ENCODE peak calls at places on chromosomes 5 and 9, in seven cellular contexts. W is SK-N-SH, O is prostate gland, L is mammary epithelial cell, G is cardiac muscle cell, S is lung, R is MM.1S. E is an unnamed sample. For H3K36me3, the result is how much of the 10 kb centered on the place peaks cover.

GRCh38 chr9:1676771-1677170 is 338.4 kb upstream of the SMARCA2 start:
- DNase-seq in W (no peak), O (no peak), L (no peak), G (no peak), S (no peak), R (no peak), E (no peak)

GRCh38 chr9:130306826-130307666 is 41.5 kb downstream of the HMCN2 start:
- DNase-seq in W (no peak), O (no peak), L (no peak), G (no peak), S (no peak), R (no peak), E (no peak)

GRCh38 chr9:38038307-38039089 is 30.5 kb downstream of the SHB start:
- DNase-seq in W (peak), O (no peak), L (no peak), G (peak), S (no peak), R (no peak), E (no peak)

GRCh38 chr5:179327026-179327735 is 18.1 kb downstream of the ADAMTS2 start:
- DNase-seq in W (no peak), O (no peak), L (no peak), G (no peak), S (no peak), R (no peak), E (no peak)

GRCh38 chr9:127781821-127782220 is 3.4 kb upstream of the SH2D3C start:
- DNase-seq in W (no peak), O (no peak), L (peak), G (no peak), S (no peak), R (no peak), E (no peak)

GRCh38 chr5:135985946-135986345 is 31.2 kb upstream of the LECT2 start:
- DNase-seq in W (no peak), O (no peak), L (no peak), G (no peak), S (no peak), R (no peak), E (no peak)

GRCh38 chr9:112810696-112811490 is 60.3 kb downstream of the SNX30 start:
- DNase-seq in W (no peak), O (no peak), L (no peak), G (no peak), S (no peak), R (no peak), E (no peak)

GRCh38 chr9:117414220-117414905 is 494 bp downstream of the ASTN2 start:
- DNase-seq in W (peak), O (peak), L (peak), G (peak), S (no peak), R (peak), E (no peak)

GRCh38 chr5:61933787-61934626 is 372.0 kb upstream of the KIF2A start:
- DNase-seq in W (peak), O (peak), L (peak), G (peak), S (peak), R (peak), E (peak)

GRCh38 chr5:134118212-134118611 is 3.7 kb downstream of the TCF7 start:
- DNase-seq in W (no peak), O (no peak), L (no peak), G (no peak), S (no peak), R (no peak), E (no peak)
- H3K36me3 ChIP-seq in W (under half), O (under half), L (under half), G (under half), S (under half), R (under half), E (under half)

GRCh38 chr5:157714480-157714879 is 16.7 kb upstream of the THG1L start:
- DNase-seq in W (no peak), O (no peak), L (no peak), G (no peak), S (no peak), R (no peak), E (no peak)
- H3K27ac ChIP-seq in W (peak), O (no peak), L (no peak), G (no peak), S (no peak), R (no peak), E (no peak)

GRCh38 chr9:118578467-118578866 is 790.8 kb downstream of the BRINP1 start:
- DNase-seq in W (no peak), O (no peak), L (peak), G (no peak), S (no peak), R (no peak), E (no peak)
- H3K36me3 ChIP-seq in W (under half), O (under half), L (under half), G (under half), S (under half), R (under half), E (under half)

DNA sequence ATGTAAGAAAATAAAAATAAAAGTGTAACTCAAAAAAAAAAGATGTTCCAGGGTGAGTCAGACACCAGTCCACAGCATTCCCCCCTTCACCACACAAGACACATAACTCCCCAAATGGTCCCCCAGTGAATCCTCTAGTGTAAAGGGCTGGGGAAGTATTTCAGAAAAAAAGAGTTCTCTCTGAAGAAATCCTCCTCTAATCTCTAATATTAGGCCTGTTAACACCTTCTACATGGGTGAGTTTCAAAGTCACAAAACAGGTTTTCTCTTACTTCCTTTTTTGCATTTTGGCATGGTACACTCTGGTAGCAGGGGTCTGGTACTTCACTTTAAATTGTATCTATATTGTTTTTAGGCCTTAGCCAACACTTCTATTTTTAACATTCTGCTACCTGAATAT is 28.2 kb downstream of the RNF145 start:
- DNase-seq in W (no peak), O (no peak), L (no peak), G (no peak), S (no peak), R (no peak), E (no peak)
- H3K27ac ChIP-seq in W (peak), O (no peak), L (peak), G (no peak), S (no peak), R (no peak), E (peak)

GRCh38 chr5:132008163-132008473 is 3.3 kb downstream of the ACSL6 start:
- DNase-seq in W (no peak), O (no peak), L (peak), G (no peak), S (no peak), R (no peak), E (no peak)

GRCh38 chr5:132005591-132005990 is 5.9 kb downstream of the ACSL6 start:
- DNase-seq in W (no peak), O (no peak), L (no peak), G (no peak), S (no peak), R (no peak), E (no peak)

GRCh38 chr5:132008961-132009680 is 2.3 kb downstream of the ACSL6 start:
- DNase-seq in W (no peak), O (no peak), L (peak), G (no peak), S (no peak), R (no peak), E (no peak)

GRCh38 chr5:132006331-132007120 is 4.9 kb downstream of the ACSL6 start:
- DNase-seq in W (no peak), O (no peak), L (no peak), G (no peak), S (no peak), R (no peak), E (no peak)

GRCh38 chr5:132007399-132008162 is 3.9 kb downstream of the ACSL6 start:
- DNase-seq in W (peak), O (peak), L (peak), G (peak), S (peak), R (peak), E (peak)
- H3K36me3 ChIP-seq in W (under half), O (under half), L (under half), G (under half), S (under half), R (under half), E (under half)

DNA sequence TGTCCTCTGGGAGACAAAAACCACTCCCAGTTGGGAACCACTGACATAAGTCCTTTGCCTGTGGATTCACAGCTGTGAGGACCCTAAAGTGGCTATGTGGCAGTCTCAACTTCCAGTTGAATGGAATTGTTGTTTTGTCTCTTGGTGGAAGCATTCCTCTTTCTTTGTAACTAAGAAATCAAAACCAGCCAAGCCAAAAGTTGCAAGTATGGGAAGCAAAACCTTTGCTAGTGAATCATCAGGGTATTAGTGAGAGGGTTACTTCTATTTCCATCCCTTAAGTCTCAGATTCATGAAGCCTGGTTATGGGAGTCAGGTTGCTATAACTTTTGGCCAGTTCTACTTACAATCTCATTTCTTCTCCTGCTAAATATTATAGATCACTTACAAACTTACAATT is 49.8 kb upstream of the RPS23 start:
- DNase-seq in W (no peak), O (no peak), L (no peak), G (no peak), S (no peak), R (no peak), E (no peak)
- H3K27ac ChIP-seq in W (peak), O (no peak), L (no peak), G (no peak), S (no peak), R (no peak), E (no peak)

GRCh38 chr5:81313278-81313677 is 11.9 kb downstream of the ZCCHC9 start:
- DNase-seq in W (no peak), O (no peak), L (no peak), G (no peak), S (no peak), R (no peak), E (no peak)

GRCh38 chr5:81315336-81315735 is 13.9 kb downstream of the ZCCHC9 start:
- DNase-seq in W (no peak), O (no peak), L (peak), G (no peak), S (no peak), R (no peak), E (peak)

GRCh38 chr5:81305783-81306182 is 4.4 kb downstream of the ZCCHC9 start:
- DNase-seq in W (no peak), O (no peak), L (no peak), G (no peak), S (no peak), R (no peak), E (no peak)

GRCh38 chr5:81313686-81314085 is 12.3 kb downstream of the ZCCHC9 start:
- DNase-seq in W (no peak), O (no peak), L (no peak), G (no peak), S (no peak), R (no peak), E (no peak)

GRCh38 chr5:81310402-81311063 is 9.1 kb downstream of the ZCCHC9 start:
- DNase-seq in W (no peak), O (no peak), L (no peak), G (no peak), S (no peak), R (no peak), E (no peak)
- H3K36me3 ChIP-seq in W (under half), O (under half), L (under half), G (under half), S (under half), R (under half), E (under half)

GRCh38 chr5:96780626-96781025 is 27.1 kb downstream of the ERAP1 start:
- DNase-seq in W (no peak), O (no peak), L (peak), G (no peak), S (no peak), R (no peak), E (no peak)
- H3K27ac ChIP-seq in W (peak), O (peak), L (peak), G (no peak), S (no peak), R (no peak), E (no peak)

E was measured in A673.